ENCODE peak calls at places on chromosomes 5 and 9, in ten cellular contexts. R is NCI-H82; L is stimulated activated CD8-positive, alpha-beta memory T cell treated with anti-CD3 and anti-CD28 coated beads, Interleukin-7, amount 100 ng/mL, for 48 hours; A is K562; G is posterior vena cava; P is GM23338; H is NCI-H774; T is sigmoid colon; W is activated naive CD4-positive, alpha-beta T cell; E is GM19239. K is an unnamed sample.

GRCh38 chr5:53038196-53038847 is 49.2 kb downstream of the ITGA2 start:
- DNase-seq in R (peak; percentile 14), L (no peak), A (no peak), G (no peak), P (no peak), H (no peak), T (no peak), W (no peak), E (no peak), K (no peak)

GRCh38 chr9:104740596-104740995 is 6.9 kb upstream of the NIPSNAP3A start:
- DNase-seq in R (no peak), L (no peak), A (no peak), G (no peak), P (no peak), H (no peak), T (no peak), W (no peak), E (no peak), K (no peak)

GRCh38 chr9:91495450-91495849 is 71.8 kb upstream of the NFIL3 start:
- DNase-seq in R (no peak), L (no peak), A (no peak), G (no peak), P (no peak), H (no peak), T (no peak), W (no peak), E (no peak), K (no peak)

GRCh38 chr5:146671561-146671960 is 155.6 kb upstream of the GPR151 start:
- DNase-seq in R (peak; percentile 3), L (no peak), A (no peak), G (no peak), P (no peak), H (no peak), T (no peak), W (no peak), E (no peak), K (no peak)

GRCh38 chr9:93133641-93134017 is 422 bp downstream of the NINJ1 start:
- DNase-seq in R (peak; percentile 49), L (peak; percentile 74), A (peak; percentile 69), G (peak; percentile 95), P (peak; percentile 65), H (peak; percentile 43), T (peak; percentile 95), W (no peak), E (peak; percentile 86), K (peak; percentile 90)

GRCh38 chr5:11892832-11893231 is 11.4 kb downstream of the CTNND2 start:
- DNase-seq in R (no peak), L (no peak), A (no peak), G (no peak), P (no peak), H (no peak), T (no peak), W (no peak), E (no peak), K (no peak)

GRCh38 chr5:78280261-78280660 is 14.2 kb downstream of the AP3B1 start:
- DNase-seq in R (no peak), L (no peak), A (no peak), G (no peak), P (no peak), H (no peak), T (no peak), W (no peak), E (no peak), K (no peak)

GRCh38 chr9:10875752-10876151 is 262.9 kb upstream of the PTPRD start:
- DNase-seq in R (no peak), L (no peak), A (no peak), G (no peak), P (no peak), H (no peak), T (no peak), W (no peak), E (no peak), K (no peak)

GRCh38 chr9:121750715-121751623 is 99.5 kb downstream of the DAB2IP start:
- DNase-seq in R (no peak), L (no peak), A (no peak), G (no peak), P (no peak), H (no peak), T (no peak), W (no peak), E (no peak), K (no peak)

GRCh38 chr5:106121972-106122605 is 1548.6 kb downstream of the EFNA5 start:
- DNase-seq in R (peak; percentile 13), L (no peak), A (peak; percentile 47), G (peak; percentile 52), P (peak; percentile 66), H (no peak), T (no peak), W (no peak), E (peak; percentile 18), K (no peak)

GRCh38 chr9:129172816-129173215 is 5.2 kb downstream of the IER5L start:
- DNase-seq in R (no peak), L (no peak), A (no peak), G (no peak), P (no peak), H (no peak), T (no peak), W (no peak), E (no peak), K (no peak)

GRCh38 chr9:107471562-107471961 is 18.0 kb downstream of the KLF4 start:
- DNase-seq in R (no peak), L (no peak), A (no peak), G (no peak), P (no peak), H (no peak), T (no peak), W (no peak), E (no peak), K (no peak)

GRCh38 chr5:4042311-4042710 is 446.7 kb downstream of the IRX1 start:
- DNase-seq in R (no peak), L (no peak), A (no peak), G (no peak), P (no peak), H (no peak), T (no peak), W (no peak), E (no peak), K (no peak)

GRCh38 chr5:337565-338130 is 16.1 kb downstream of the AHRR start:
- DNase-seq in R (peak; percentile 28), L (no peak), A (no peak), G (no peak), P (peak; percentile 80), H (no peak), T (no peak), W (no peak), E (no peak), K (no peak)

GRCh38 chr5:166369326-166369725 is 1922.1 kb upstream of the WWC1 start:
- DNase-seq in R (peak; percentile 77), L (no peak), A (no peak), G (no peak), P (peak; percentile 10), H (no peak), T (no peak), W (no peak), E (no peak), K (no peak)

GRCh38 chr9:72925126-72925810 is 27.6 kb downstream of the ALDH1A1 start:
- DNase-seq in R (no peak), L (no peak), A (no peak), G (no peak), P (no peak), H (no peak), T (no peak), W (no peak), E (no peak), K (peak; percentile 48)

GRCh38 chr9:131674425-131675421 is 65.2 kb downstream of the RAPGEF1 start:
- DNase-seq in R (no peak), L (no peak), A (no peak), G (no peak), P (no peak), H (no peak), T (no peak), W (no peak), E (no peak), K (no peak)

GRCh38 chr5:128397878-128398277 is 140.2 kb downstream of the FBN2 start:
- DNase-seq in R (no peak), L (no peak), A (no peak), G (no peak), P (no peak), H (no peak), T (no peak), W (no peak), E (no peak), K (no peak)

GRCh38 chr9:118643118-118643517 is 726.1 kb downstream of the BRINP1 start:
- DNase-seq in R (no peak), L (no peak), A (no peak), G (no peak), P (peak; percentile 79), H (no peak), T (no peak), W (no peak), E (no peak), K (no peak)

GRCh38 chr9:93357649-93358048 is 93.8 kb upstream of the FAM120A start:
- DNase-seq in R (no peak), L (peak; percentile 6), A (no peak), G (no peak), P (no peak), H (no peak), T (no peak), W (no peak), E (no peak), K (no peak)

GRCh38 chr5:93570294-93571110 is 10.5 kb downstream of the NR2F1-AS1 start:
- DNase-seq in R (no peak), L (no peak), A (no peak), G (no peak), P (peak; percentile 78), H (no peak), T (no peak), W (no peak), E (no peak), K (peak; percentile 49)

GRCh38 chr9:110152704-110153374 is 55.1 kb downstream of the C9orf152 start:
- DNase-seq in R (peak; percentile 70), L (no peak), A (peak; percentile 41), G (no peak), P (peak; percentile 87), H (peak; percentile 19), T (no peak), W (no peak), E (no peak), K (no peak)

GRCh38 chr9:88237454-88238280 is 99.4 kb upstream of the SPATA31C2 start:
- DNase-seq in R (no peak), L (peak; percentile 2), A (no peak), G (no peak), P (no peak), H (no peak), T (no peak), W (no peak), E (no peak), K (no peak)

GRCh38 chr5:139402561-139403158 is 1.2 kb downstream of the SPATA24 start:
- DNase-seq in R (peak; percentile 64), L (no peak), A (peak; percentile 70), G (peak; percentile 69), P (peak; percentile 82), H (no peak), T (no peak), W (no peak), E (no peak), K (no peak)

GRCh38 chr9:127556871-127557270 is 55.2 kb upstream of the STXBP1 start:
- DNase-seq in R (no peak), L (no peak), A (no peak), G (no peak), P (no peak), H (no peak), T (no peak), W (no peak), E (no peak), K (no peak)

GRCh38 chr9:90035471-90035870 is 430.7 kb downstream of the GADD45G start:
- DNase-seq in R (no peak), L (no peak), A (no peak), G (no peak), P (no peak), H (no peak), T (no peak), W (no peak), E (no peak), K (no peak)

GRCh38 chr9:27535701-27536118 is 6.1 kb upstream of the MOB3B start:
- DNase-seq in R (peak; percentile 12), L (no peak), A (peak; percentile 51), G (no peak), P (peak; percentile 82), H (no peak), T (no peak), W (no peak), E (no peak), K (no peak)

GRCh38 chr9:82604947-82605656 is 457.8 kb downstream of the RASEF start:
- DNase-seq in R (no peak), L (no peak), A (no peak), G (no peak), P (no peak), H (no peak), T (no peak), W (no peak), E (no peak), K (no peak)